ENCODE peak calls at places on chromosome 12, in nine cellular contexts. Q is mesendoderm, O is K562, U is astrocyte, K is SK-N-SH, D is neural progenitor cell, B is mammary epithelial cell, X is IMR-90, C is kidney. V is an unnamed sample.

GRCh38 chr12:101670007-101670671 is 27.3 kb upstream of the CHPT1 start:
- DNase-seq in X (peak; percentile 58), B (peak; percentile 5), C (no peak), K (peak; percentile 19), D (peak; percentile 50), U (peak; percentile 10), Q (peak; percentile 48), O (peak; percentile 39), V (peak; percentile 70)

GRCh38 chr12:3820122-3820521 is 53.1 kb downstream of the PARP11 start:
- DNase-seq in O (no peak), C (no peak), Q (peak; percentile 24), K (no peak), D (no peak), B (peak; percentile 36), X (peak; percentile 65), U (peak; percentile 30), V (no peak)

GRCh38 chr12:10365716-10366433 is 24.0 kb downstream of the KLRK1 start:
- DNase-seq in O (peak; percentile 10), Q (peak; percentile 42), K (no peak), D (peak; percentile 3), U (peak; percentile 42), C (no peak), X (peak; percentile 33), B (peak; percentile 25), V (no peak)

GRCh38 chr12:23585156-23585781 is 364.2 kb downstream of the SOX5 start:
- DNase-seq in Q (peak; percentile 14), X (no peak), K (no peak), O (no peak), D (peak; percentile 6), U (no peak), B (no peak), C (no peak), V (no peak)

GRCh38 chr12:128637616-128638606 is 185.8 kb downstream of the SLC15A4 start:
- DNase-seq in O (no peak), U (no peak), K (no peak), D (no peak), X (no peak), Q (no peak), C (no peak), B (no peak), V (no peak)

GRCh38 chr12:59823535-59823934 is 227.7 kb downstream of the SLC16A7 start:
- DNase-seq in D (no peak), U (no peak), O (no peak), K (no peak), B (peak; percentile 15), X (peak; percentile 40), Q (no peak), C (no peak), V (no peak)

GRCh38 chr12:121800694-121801600 is 2.9 kb upstream of the SETD1B start:
- DNase-seq in O (peak; percentile 61), D (peak; percentile 89), U (peak; percentile 74), B (peak; percentile 75), X (peak; percentile 83), K (peak; percentile 62), Q (peak; percentile 83), C (peak; percentile 95), V (peak; percentile 78)

GRCh38 chr12:80490329-80490728 is 46.3 kb downstream of the PTPRQ start:
- DNase-seq in O (no peak), D (peak; percentile 22), K (no peak), U (peak; percentile 47), Q (peak; percentile 90), C (no peak), X (no peak), B (no peak), V (no peak)

GRCh38 chr12:111291357-111291756 is 77.5 kb downstream of the PHETA1 start:
- DNase-seq in C (no peak), D (no peak), B (no peak), O (no peak), Q (no peak), X (no peak), U (no peak), K (no peak), V (no peak)

GRCh38 chr12:1639538-1639937 is 10.5 kb downstream of the WNT5B start:
- DNase-seq in O (no peak), D (no peak), B (no peak), X (no peak), U (no peak), Q (no peak), K (no peak), C (no peak), V (no peak)

GRCh38 chr12:70398002-70398401 is 31.9 kb downstream of the KCNMB4 start:
- DNase-seq in U (no peak), X (no peak), Q (no peak), B (no peak), C (no peak), K (no peak), O (no peak), D (no peak), V (no peak)

GRCh38 chr12:29164477-29165163 is 15.5 kb downstream of the FAR2 start:
- DNase-seq in U (peak; percentile 60), K (no peak), Q (peak; percentile 51), O (no peak), X (peak; percentile 62), C (no peak), D (no peak), B (peak; percentile 47), V (no peak)

GRCh38 chr12:88934163-88934747 is 354.0 kb upstream of the KITLG start:
- DNase-seq in Q (no peak), C (no peak), O (no peak), K (no peak), X (peak; percentile 57), D (no peak), B (peak; percentile 87), U (peak; percentile 71), V (no peak)

GRCh38 chr12:119168721-119169120 is 10.0 kb upstream of the HSPB8 start:
- DNase-seq in U (no peak), B (no peak), C (no peak), X (no peak), O (no peak), K (no peak), Q (no peak), D (no peak), V (no peak)

GRCh38 chr12:27462151-27462694 is 15.7 kb downstream of the SMCO2 start:
- DNase-seq in X (peak; percentile 87), K (no peak), B (peak; percentile 66), C (no peak), D (no peak), O (no peak), Q (no peak), U (peak; percentile 88), V (no peak)

DNA sequence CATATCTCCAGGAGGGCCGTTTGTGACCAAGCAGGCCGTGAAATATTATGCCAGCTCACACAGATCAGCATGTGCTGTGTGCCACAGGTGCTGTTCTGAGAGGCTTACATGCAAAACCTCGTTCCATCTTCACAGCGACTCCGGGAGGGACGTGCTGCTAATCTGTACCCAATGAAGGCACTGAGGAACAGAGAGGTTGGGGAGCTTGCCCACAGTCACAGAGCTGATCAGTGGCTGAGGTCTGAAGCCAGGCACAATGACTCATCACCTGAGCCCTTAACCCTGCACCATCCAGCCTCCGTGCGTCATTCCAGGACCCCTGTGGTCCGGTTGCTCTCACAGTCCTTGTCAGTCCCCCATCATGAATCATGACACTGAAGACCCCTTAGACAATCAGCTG is 66.7 kb downstream of the SLC6A12 start:
- DNase-seq in C (peak; percentile 25), K (no peak), B (no peak), X (no peak), D (no peak), Q (peak; percentile 49), O (no peak), U (no peak), V (no peak)
- H3K27ac ChIP-seq in C (no peak overlapping the region), K (no peak overlapping the region), B (no peak overlapping the region), X (no peak overlapping the region), D (no peak overlapping the region), Q (no peak overlapping the region), O (no peak overlapping the region), U (no peak overlapping the region), V (no peak overlapping the region)

GRCh38 chr12:39618701-39619100 is 902 bp downstream of the ABCD2 start:
- DNase-seq in U (no peak), B (no peak), K (no peak), D (no peak), C (no peak), X (no peak), Q (no peak), O (no peak), V (no peak)
- H3K4me3 ChIP-seq in U (no peak overlapping the region), B (no peak overlapping the region), K (peak overlapping the region; percentile 67), D (no peak overlapping the region), C (peak overlapping the region; percentile 86), X (no peak overlapping the region), Q (no peak overlapping the region), O (no peak overlapping the region), V (peak overlapping the region; percentile 35)

GRCh38 chr12:104956870-104957301 is 1.2 kb downstream of the SLC41A2 start:
- DNase-seq in D (no peak), O (no peak), X (peak; percentile 24), Q (no peak), K (no peak), U (no peak), C (no peak), B (no peak), V (no peak)

GRCh38 chr12:104958009-104958945 is at the start of gene SLC41A2:
- DNase-seq in B (peak; percentile 86), C (peak; percentile 93), D (peak; percentile 91), Q (peak; percentile 91), O (peak; percentile 90), K (peak; percentile 98), X (peak; percentile 93), U (peak; percentile 94), V (peak; percentile 80)

GRCh38 chr12:104957388-104958008 is 592 bp downstream of the SLC41A2 start:
- DNase-seq in K (peak; percentile 77), X (no peak), U (no peak), C (no peak), O (no peak), D (no peak), Q (no peak), B (no peak), V (peak; percentile 56)

GRCh38 chr12:104958946-104959841 is 1.1 kb upstream of the SLC41A2 start:
- DNase-seq in Q (peak; percentile 32), K (no peak), U (peak; percentile 38), O (peak; percentile 45), C (no peak), B (peak; percentile 32), X (peak; percentile 51), D (no peak), V (peak; percentile 36)

DNA sequence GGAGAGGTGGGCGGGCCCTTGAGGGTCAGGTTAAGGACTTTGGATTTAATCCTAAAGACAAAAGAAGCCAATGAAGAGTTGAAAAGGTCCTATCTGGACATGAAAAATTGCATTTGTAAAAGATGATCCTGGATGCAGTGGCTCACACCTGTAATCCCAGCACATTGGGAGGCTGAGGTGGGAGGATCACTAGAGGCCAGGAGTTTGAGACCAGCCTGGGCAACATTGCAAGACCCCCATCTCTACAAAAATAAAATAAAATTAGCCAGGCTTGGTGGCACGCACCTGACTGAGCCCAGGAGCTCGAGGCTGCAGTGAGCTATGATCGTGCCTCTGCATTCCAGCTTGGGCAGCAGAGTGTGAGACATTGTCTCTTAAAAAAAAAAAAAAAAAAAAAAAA is 2.4 kb upstream of the SLC41A2 start:
- DNase-seq in U (no peak), B (no peak), Q (no peak), D (no peak), O (no peak), K (no peak), X (no peak), C (no peak), V (no peak)
- H3K9ac ChIP-seq in U (no peak overlapping the region), B (no peak overlapping the region), Q (no peak overlapping the region), D (no peak overlapping the region), O (no peak overlapping the region), K (no peak overlapping the region), X (no peak overlapping the region), C (no peak overlapping the region), V (no peak overlapping the region)

DNA sequence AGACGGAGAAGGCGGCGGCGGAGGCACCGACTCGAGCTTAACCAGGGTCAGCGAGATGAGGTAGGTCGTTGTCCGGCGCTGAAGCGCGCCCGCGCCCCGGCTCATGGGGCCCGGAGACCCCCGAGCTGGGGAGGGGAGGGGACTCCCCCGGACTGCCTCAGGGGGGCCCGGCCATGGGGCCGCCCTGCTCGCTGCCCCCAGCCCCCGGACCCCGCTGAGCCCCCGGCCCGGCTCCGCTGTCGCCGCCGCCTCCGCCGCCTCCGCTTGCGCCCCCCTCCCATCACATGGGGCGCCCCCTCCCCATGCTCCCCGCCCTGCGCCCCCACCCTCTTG is 434 bp downstream of the AGAP2 start:
- DNase-seq in Q (no peak), K (no peak), O (no peak), C (no peak), D (no peak), X (no peak), U (no peak), B (no peak), V (no peak)
- H3K27ac ChIP-seq in Q (no peak overlapping the region), K (no peak overlapping the region), O (no peak overlapping the region), C (no peak overlapping the region), D (no peak overlapping the region), X (no peak overlapping the region), U (no peak overlapping the region), B (no peak overlapping the region), V (no peak overlapping the region)